ENCODE peak calls at places on chromosomes 2 and 18, in seven cellular contexts. C is KBM-7; D is DMS153; P is activated naive CD4-positive, alpha-beta T cell treated with Interleukin-2 at 50 U/mL for 16 hours; K is iPS-NIHi11; F is NCI-H748 treated with DMSO at 0.1 percent for 48 hours; S is HTR-8/SVneo. N is an unnamed sample.

GRCh38 chr2:154195644-154196221 is 324.0 kb downstream of the GALNT13 start:
- DNase-seq in C (no peak), D (no peak), P (no peak), K (no peak), F (peak), S (no peak), N (no peak)

GRCh38 chr18:33839452-33840225 is 261.6 kb downstream of the ASXL3 start:
- DNase-seq in C (peak), D (peak), P (no peak), K (peak), F (peak), S (no peak), N (peak)

GRCh38 chr2:23614701-23615100 is 229.7 kb downstream of the KLHL29 start:
- DNase-seq in C (peak), D (no peak), P (no peak), K (no peak), F (no peak), S (no peak), N (no peak)

GRCh38 chr18:47793609-47794008 is 136.8 kb downstream of the SMAD2 start:
- DNase-seq in C (no peak), D (no peak), P (no peak), K (no peak), F (no peak), S (no peak), N (no peak)

GRCh38 chr2:233082934-233083755 is 23.0 kb downstream of the INPP5D start:
- DNase-seq in C (peak), D (no peak), P (no peak), K (no peak), F (no peak), S (no peak), N (no peak)

GRCh38 chr2:196077821-196078220 is 9.2 kb upstream of the DNAH7 start:
- DNase-seq in C (no peak), D (no peak), P (no peak), K (no peak), F (no peak), S (no peak), N (no peak)

GRCh38 chr2:239195318-239195871 is 205.4 kb downstream of the HDAC4 start:
- DNase-seq in C (no peak), D (no peak), P (no peak), K (no peak), F (no peak), S (no peak), N (no peak)

GRCh38 chr2:200451506-200451905 is 58.4 kb downstream of the KCTD18 start:
- DNase-seq in C (no peak), D (no peak), P (no peak), K (no peak), F (no peak), S (no peak), N (no peak)

GRCh38 chr2:99710720-99711612 is 221.1 kb upstream of the REV1 start:
- DNase-seq in C (no peak), D (no peak), P (no peak), K (no peak), F (no peak), S (no peak), N (no peak)

GRCh38 chr2:219035942-219036341 is 5.4 kb downstream of the CFAP65 start:
- DNase-seq in C (no peak), D (no peak), P (no peak), K (no peak), F (no peak), S (no peak), N (no peak)

GRCh38 chr2:180730976-180731375 is 249.4 kb upstream of the UBE2E3 start:
- DNase-seq in C (no peak), D (no peak), P (no peak), K (no peak), F (no peak), S (no peak), N (no peak)

GRCh38 chr2:126835261-126835660 is 63.4 kb upstream of the TEX51 start:
- DNase-seq in C (no peak), D (no peak), P (no peak), K (no peak), F (no peak), S (no peak), N (no peak)

N was measured in glomerular endothelial cell.